ENCODE peak calls at places on chromosomes 6 and 20, in five cellular contexts. N is stimulated activated naive CD4-positive, alpha-beta T cell; K is NCI-H1105 treated with DMSO at 0.1 percent for 48 hours; P is choroid plexus epithelial cell; Y is trophoblast cell. H is an unnamed sample.

GRCh38 chr6:26273673-26274595 is 91.1 kb upstream of the BTN3A2 start:
- DNase-seq in K (peak; percentile 40), Y (no peak), N (no peak), P (peak; percentile 54), H (no peak)

GRCh38 chr20:53569606-53570307 is 23.9 kb downstream of the ZNF217 start:
- DNase-seq in K (no peak), P (no peak), Y (no peak), N (no peak), H (no peak)

GRCh38 chr20:21102691-21103311 is 3.4 kb downstream of the LINC00237 start:
- DNase-seq in Y (no peak), N (peak; percentile 26), P (no peak), K (no peak), H (peak; percentile 22)

GRCh38 chr6:6694825-6695710 is 106.5 kb downstream of the LY86 start:
- DNase-seq in K (no peak), N (no peak), P (no peak), Y (no peak), H (no peak)

GRCh38 chr6:134416501-134417154 is 98.7 kb upstream of the SGK1 start:
- DNase-seq in K (no peak), N (no peak), P (peak; percentile 77), Y (no peak), H (no peak)

GRCh38 chr6:16257999-16258708 is 19.8 kb downstream of the GMPR start:
- DNase-seq in P (no peak), N (no peak), Y (peak; percentile 49), K (no peak), H (no peak)

GRCh38 chr6:2109796-2110195 is 135.6 kb downstream of the GMDS start:
- DNase-seq in K (peak; percentile 74), N (no peak), Y (no peak), P (peak; percentile 22), H (no peak)

GRCh38 chr6:112749673-112750072 is 402.5 kb downstream of the RFPL4B start:
- DNase-seq in P (no peak), N (no peak), K (no peak), Y (no peak), H (no peak)

GRCh38 chr20:46964299-46965123 is 69.9 kb downstream of the EYA2 start:
- DNase-seq in Y (peak; percentile 64), N (no peak), P (no peak), K (peak; percentile 56), H (no peak)

GRCh38 chr6:44263357-44264100 is 1.8 kb downstream of the NFKBIE start:
- DNase-seq in K (no peak), P (peak; percentile 62), Y (no peak), N (peak; percentile 18), H (no peak)

GRCh38 chr20:39897781-39898466 is 791.1 kb downstream of the MAFB start:
- DNase-seq in K (no peak), Y (no peak), P (peak; percentile 21), N (no peak), H (no peak)

GRCh38 chr20:14219801-14220461 is 117.5 kb downstream of the FLRT3 start:
- DNase-seq in P (no peak), K (no peak), Y (no peak), N (no peak), H (no peak)

GRCh38 chr6:167987396-167987795 is 10.1 kb upstream of the KIF25 start:
- DNase-seq in N (no peak), K (no peak), Y (no peak), P (no peak), H (no peak)

GRCh38 chr6:31352497-31353368 is 4.2 kb downstream of the HLA-B start:
- DNase-seq in N (peak; percentile 12), Y (no peak), P (no peak), K (no peak), H (no peak)

GRCh38 chr20:3710703-3711417 is 1.5 kb downstream of the SIGLEC1 start:
- DNase-seq in K (peak; percentile 43), Y (no peak), N (peak; percentile 73), P (peak; percentile 53), H (peak; percentile 79)

GRCh38 chr6:6659600-6660327 is 71.2 kb downstream of the LY86 start:
- DNase-seq in K (no peak), P (no peak), N (no peak), Y (peak; percentile 7), H (no peak)

GRCh38 chr6:35445691-35446090 is 6.4 kb upstream of the FANCE start:
- DNase-seq in P (peak; percentile 26), K (no peak), N (no peak), Y (no peak), H (no peak)

GRCh38 chr6:111861321-111861938 is 11.8 kb downstream of the FYN start:
- DNase-seq in N (no peak), P (no peak), Y (no peak), K (peak; percentile 96), H (no peak)

GRCh38 chr6:143694560-143694959 is 16.8 kb downstream of the PHACTR2 start:
- DNase-seq in P (no peak), K (no peak), Y (no peak), N (no peak), H (no peak)

GRCh38 chr20:20241966-20242365 is 125.9 kb upstream of the INSM1 start:
- DNase-seq in K (peak; percentile 96), Y (no peak), N (no peak), P (no peak), H (no peak)

GRCh38 chr20:19185083-19185482 is 27.4 kb upstream of the SLC24A3 start:
- DNase-seq in K (no peak), P (no peak), N (no peak), Y (no peak), H (no peak)